ENCODE peak calls at places on chromosome 15, in five cellular contexts. V is BE2C; P is IMR-90; D is tibial artery; S is CD4-positive, alpha-beta T cell. F is an unnamed sample.

GRCh38 chr15:36109943-36110658 is 469.3 kb upstream of the CDIN1 start:
- DNase-seq in D (no peak), S (no peak), P (peak; percentile 81), V (no peak), F (no peak)

GRCh38 chr15:75666823-75667501 is 19.2 kb downstream of the SNX33 start:
- DNase-seq in P (peak; percentile 100), D (peak; percentile 90), V (no peak), S (no peak), F (peak; percentile 52)

GRCh38 chr15:85494035-85494793 is 113.8 kb downstream of the AKAP13 start:
- DNase-seq in P (peak; percentile 95), S (no peak), D (no peak), V (peak; percentile 21), F (no peak)

GRCh38 chr15:67922971-67923646 is 83.3 kb upstream of the RNU6-1 start:
- DNase-seq in S (no peak), V (no peak), P (no peak), D (no peak), F (no peak)

GRCh38 chr15:68335655-68336054 is 58.1 kb downstream of the FEM1B start:
- DNase-seq in S (no peak), D (peak; percentile 52), V (no peak), P (no peak), F (no peak)

GRCh38 chr15:66772967-66773873 is 71.2 kb downstream of the SMAD6 start:
- DNase-seq in S (no peak), V (peak; percentile 40), D (no peak), P (no peak), F (no peak)

GRCh38 chr15:58491151-58491473 is 59.3 kb downstream of the LIPC start:
- DNase-seq in S (no peak), D (no peak), V (no peak), P (no peak), F (no peak)

GRCh38 chr15:94042163-94042954 is 189.0 kb upstream of the MCTP2 start:
- DNase-seq in S (no peak), V (no peak), D (no peak), P (peak; percentile 68), F (no peak)

GRCh38 chr15:71194286-71194685 is 79.0 kb downstream of the THSD4 start:
- DNase-seq in P (no peak), D (no peak), V (no peak), S (no peak), F (no peak)

GRCh38 chr15:100824211-100824610 is 55.4 kb upstream of the ALDH1A3 start:
- DNase-seq in P (no peak), D (no peak), V (no peak), S (no peak), F (no peak)

GRCh38 chr15:80234883-80235282 is 17.1 kb downstream of the CTXND1 start:
- DNase-seq in V (peak; percentile 55), D (peak; percentile 32), S (peak; percentile 20), P (peak; percentile 14), F (peak; percentile 48)

GRCh38 chr15:49673861-49674260 is 53.0 kb downstream of the DTWD1 start:
- DNase-seq in P (no peak), S (no peak), V (no peak), D (no peak), F (no peak)

GRCh38 chr15:77710171-77710570 is 77.5 kb upstream of the LINGO1 start:
- DNase-seq in V (no peak), P (no peak), D (no peak), S (no peak), F (no peak)

GRCh38 chr15:63915888-63916731 is 82.4 kb upstream of the HERC1 start:
- DNase-seq in D (no peak), P (peak; percentile 53), V (no peak), S (no peak), F (peak; percentile 35)
- TF ChIP-seq CTCF in D (peak; percentile 38), P (peak; percentile 48), V (peak; percentile 31), S (no peak), F (no peak)

GRCh38 chr15:37824717-37825382 is 109.6 kb upstream of the TMCO5A start:
- DNase-seq in D (no peak), V (peak; percentile 33), S (no peak), P (peak; percentile 98), F (no peak)
- TF ChIP-seq CTCF in D (no peak), V (no peak), S (no peak), P (peak; percentile 35), F (no peak)

GRCh38 chr15:90386221-90386620 is 1.8 kb upstream of the IQGAP1 start:
- DNase-seq in P (no peak), V (no peak), D (no peak), S (no peak), F (no peak)

GRCh38 chr15:90389513-90389912 is 1.5 kb downstream of the IQGAP1 start:
- DNase-seq in S (no peak), D (no peak), V (no peak), P (no peak), F (no peak)

GRCh38 chr15:90387534-90388461 is at the start of gene IQGAP1:
- DNase-seq in S (peak; percentile 97), V (peak; percentile 99), P (peak; percentile 94), D (peak; percentile 97), F (peak; percentile 98)

GRCh38 chr15:90393040-90393439 is 5.0 kb downstream of the IQGAP1 start:
- DNase-seq in D (no peak), P (no peak), V (no peak), S (no peak), F (no peak)

GRCh38 chr15:90388462-90389182 is 580 bp downstream of the IQGAP1 start:
- DNase-seq in D (peak; percentile 75), S (peak; percentile 36), V (peak; percentile 64), P (peak; percentile 41), F (peak; percentile 67)
- TF ChIP-seq CTCF in D (no peak), S (no peak), V (no peak), P (no peak), F (no peak)

GRCh38 chr15:53586815-53587214 is 172.6 kb downstream of the WDR72 start:
- DNase-seq in D (no peak), S (no peak), P (no peak), V (peak; percentile 45), F (peak; percentile 81)
- TF ChIP-seq CTCF in D (no peak), S (no peak), P (no peak), V (peak; percentile 64), F (peak; percentile 90)

GRCh38 chr15:65577129-65577996 is 33.6 kb downstream of the INTS14 start:
- DNase-seq in P (no peak), V (no peak), S (no peak), D (no peak), F (no peak)
- TF ChIP-seq CTCF in P (no peak), V (no peak), S (no peak), D (no peak), F (no peak)

F was measured in glutamatergic neuron.